ENCODE peak calls at places on chromosomes 3 and 15, in six cellular contexts. One of them, this sample, is unnamed.

GRCh38 chr3:13296662-13297061 is 123.5 kb downstream of the NUP210 start:
- DNase-seq in WTC11: no peak
- DNase-seq in AG09319: no peak
- DNase-seq in CD4-positive, alpha-beta T cell: no peak
- DNase-seq in astrocyte of the spinal cord: no peak
- DNase-seq in foreskin fibroblast: no peak
- DNase-seq in this sample: no peak

GRCh38 chr3:126414406-126414805 is 19.7 kb downstream of the CFAP100 start:
- DNase-seq in WTC11: no peak
- DNase-seq in AG09319: no peak
- DNase-seq in CD4-positive, alpha-beta T cell: no peak
- DNase-seq in astrocyte of the spinal cord: no peak
- DNase-seq in foreskin fibroblast: no peak
- DNase-seq in this sample: peak; percentile 62

GRCh38 chr3:13132281-13132680 is 59.1 kb upstream of the IQSEC1 start:
- DNase-seq in WTC11: no peak
- DNase-seq in AG09319: no peak
- DNase-seq in CD4-positive, alpha-beta T cell: no peak
- DNase-seq in astrocyte of the spinal cord: no peak
- DNase-seq in foreskin fibroblast: no peak
- DNase-seq in this sample: no peak

GRCh38 chr3:121748638-121749275 is 784 bp downstream of the GOLGB1 start:
- DNase-seq in WTC11: no peak
- DNase-seq in AG09319: no peak
- DNase-seq in CD4-positive, alpha-beta T cell: no peak
- DNase-seq in astrocyte of the spinal cord: peak; percentile 34
- DNase-seq in foreskin fibroblast: no peak
- DNase-seq in this sample: no peak

GRCh38 chr15:77001966-77002365 is 7.0 kb downstream of the PSTPIP1 start:
- DNase-seq in WTC11: no peak
- DNase-seq in AG09319: no peak
- DNase-seq in CD4-positive, alpha-beta T cell: no peak
- DNase-seq in astrocyte of the spinal cord: no peak
- DNase-seq in foreskin fibroblast: no peak
- DNase-seq in this sample: no peak

GRCh38 chr15:73914145-73914544 is 12.1 kb upstream of the LOXL1 start:
- DNase-seq in WTC11: no peak
- DNase-seq in AG09319: no peak
- DNase-seq in CD4-positive, alpha-beta T cell: no peak
- DNase-seq in astrocyte of the spinal cord: no peak
- DNase-seq in foreskin fibroblast: no peak
- DNase-seq in this sample: no peak

GRCh38 chr15:85725019-85725418 is 69.7 kb downstream of the KLHL25 start:
- DNase-seq in WTC11: no peak
- DNase-seq in AG09319: no peak
- DNase-seq in CD4-positive, alpha-beta T cell: no peak
- DNase-seq in astrocyte of the spinal cord: peak; percentile 76
- DNase-seq in foreskin fibroblast: peak; percentile 50
- DNase-seq in this sample: no peak

GRCh38 chr3:138005627-138006026 is 4.3 kb upstream of the CLDN18 start:
- DNase-seq in WTC11: no peak
- DNase-seq in AG09319: no peak
- DNase-seq in CD4-positive, alpha-beta T cell: no peak
- DNase-seq in astrocyte of the spinal cord: no peak
- DNase-seq in foreskin fibroblast: no peak
- DNase-seq in this sample: no peak

GRCh38 chr15:69434236-69434635 is 18.4 kb upstream of the RPLP1 start:
- DNase-seq in WTC11: no peak
- DNase-seq in AG09319: no peak
- DNase-seq in CD4-positive, alpha-beta T cell: no peak
- DNase-seq in astrocyte of the spinal cord: no peak
- DNase-seq in foreskin fibroblast: no peak
- DNase-seq in this sample: no peak

GRCh38 chr3:195441476-195441970 is 1.3 kb downstream of the ACAP2 start:
- DNase-seq in WTC11: no peak
- DNase-seq in AG09319: no peak
- DNase-seq in CD4-positive, alpha-beta T cell: no peak
- DNase-seq in astrocyte of the spinal cord: peak; percentile 11
- DNase-seq in foreskin fibroblast: no peak
- DNase-seq in this sample: no peak

GRCh38 chr3:69370945-69371301 is 15.0 kb downstream of the FRMD4B start:
- DNase-seq in WTC11: no peak
- DNase-seq in AG09319: no peak
- DNase-seq in CD4-positive, alpha-beta T cell: no peak
- DNase-seq in astrocyte of the spinal cord: no peak
- DNase-seq in foreskin fibroblast: no peak
- DNase-seq in this sample: no peak

GRCh38 chr3:108946292-108947290 is 7.1 kb downstream of the GUCA1C start:
- DNase-seq in WTC11: no peak
- DNase-seq in AG09319: no peak
- DNase-seq in CD4-positive, alpha-beta T cell: no peak
- DNase-seq in astrocyte of the spinal cord: peak; percentile 56
- DNase-seq in foreskin fibroblast: no peak
- DNase-seq in this sample: no peak

GRCh38 chr3:17489139-17489538 is 253.3 kb downstream of the TBC1D5 start:
- DNase-seq in WTC11: no peak
- DNase-seq in AG09319: no peak
- DNase-seq in CD4-positive, alpha-beta T cell: no peak
- DNase-seq in astrocyte of the spinal cord: peak; percentile 16
- DNase-seq in foreskin fibroblast: peak; percentile 26
- DNase-seq in this sample: no peak

GRCh38 chr15:73969151-73969759 is 22.8 kb downstream of the STOML1 start:
- DNase-seq in WTC11: no peak
- DNase-seq in AG09319: no peak
- DNase-seq in CD4-positive, alpha-beta T cell: no peak
- DNase-seq in astrocyte of the spinal cord: no peak
- DNase-seq in foreskin fibroblast: no peak
- DNase-seq in this sample: no peak

GRCh38 chr3:50627407-50628051 is 10.6 kb downstream of the MAPKAPK3 start:
- DNase-seq in WTC11: peak; percentile 66
- DNase-seq in AG09319: no peak
- DNase-seq in CD4-positive, alpha-beta T cell: no peak
- DNase-seq in astrocyte of the spinal cord: peak; percentile 67
- DNase-seq in foreskin fibroblast: peak; percentile 93
- DNase-seq in this sample: no peak

GRCh38 chr15:70494861-70495571 is 268.3 kb downstream of the UACA start:
- DNase-seq in WTC11: no peak
- DNase-seq in AG09319: peak; percentile 74
- DNase-seq in CD4-positive, alpha-beta T cell: no peak
- DNase-seq in astrocyte of the spinal cord: peak; percentile 89
- DNase-seq in foreskin fibroblast: peak; percentile 85
- DNase-seq in this sample: no peak

GRCh38 chr3:64049136-64049535 is 25.8 kb upstream of the PSMD6 start:
- DNase-seq in WTC11: no peak
- DNase-seq in AG09319: no peak
- DNase-seq in CD4-positive, alpha-beta T cell: no peak
- DNase-seq in astrocyte of the spinal cord: peak; percentile 67
- DNase-seq in foreskin fibroblast: peak; percentile 35
- DNase-seq in this sample: no peak

GRCh38 chr15:70584838-70585706 is 178.3 kb downstream of the UACA start:
- DNase-seq in WTC11: peak; percentile 84
- DNase-seq in AG09319: no peak
- DNase-seq in CD4-positive, alpha-beta T cell: peak; percentile 61
- DNase-seq in astrocyte of the spinal cord: peak; percentile 51
- DNase-seq in foreskin fibroblast: no peak
- DNase-seq in this sample: peak; percentile 83

GRCh38 chr3:38829404-38829803 is 13.4 kb upstream of the SCN10A start:
- DNase-seq in WTC11: no peak
- DNase-seq in AG09319: peak; percentile 42
- DNase-seq in CD4-positive, alpha-beta T cell: no peak
- DNase-seq in astrocyte of the spinal cord: peak; percentile 85
- DNase-seq in foreskin fibroblast: peak; percentile 85
- DNase-seq in this sample: no peak

GRCh38 chr3:47009225-47010049 is 30.0 kb downstream of the NBEAL2 start:
- DNase-seq in WTC11: peak; percentile 83
- DNase-seq in AG09319: peak; percentile 81
- DNase-seq in CD4-positive, alpha-beta T cell: peak; percentile 80
- DNase-seq in astrocyte of the spinal cord: peak; percentile 95
- DNase-seq in foreskin fibroblast: peak; percentile 96
- DNase-seq in this sample: peak; percentile 93
- TF ChIP-seq CTCF in WTC11: no peak
- TF ChIP-seq CTCF in AG09319: no peak
- TF ChIP-seq CTCF in CD4-positive, alpha-beta T cell: no peak
- TF ChIP-seq CTCF in astrocyte of the spinal cord: no peak
- TF ChIP-seq CTCF in foreskin fibroblast: no peak
- TF ChIP-seq CTCF in this sample: peak; percentile 10

GRCh38 chr3:171230857-171231256 is 204.3 kb upstream of the SLC2A2 start:
- DNase-seq in WTC11: no peak
- DNase-seq in AG09319: no peak
- DNase-seq in CD4-positive, alpha-beta T cell: no peak
- DNase-seq in astrocyte of the spinal cord: no peak
- DNase-seq in foreskin fibroblast: no peak
- DNase-seq in this sample: no peak

GRCh38 chr3:171236586-171237120 is 210.1 kb upstream of the SLC2A2 start:
- DNase-seq in WTC11: no peak
- DNase-seq in AG09319: no peak
- DNase-seq in CD4-positive, alpha-beta T cell: no peak
- DNase-seq in astrocyte of the spinal cord: no peak
- DNase-seq in foreskin fibroblast: no peak
- DNase-seq in this sample: no peak

GRCh38 chr3:171229173-171229572 is 202.7 kb upstream of the SLC2A2 start:
- DNase-seq in WTC11: no peak
- DNase-seq in AG09319: no peak
- DNase-seq in CD4-positive, alpha-beta T cell: no peak
- DNase-seq in astrocyte of the spinal cord: no peak
- DNase-seq in foreskin fibroblast: no peak
- DNase-seq in this sample: no peak

GRCh38 chr3:171231361-171231760 is 204.8 kb upstream of the SLC2A2 start:
- DNase-seq in WTC11: no peak
- DNase-seq in AG09319: no peak
- DNase-seq in CD4-positive, alpha-beta T cell: no peak
- DNase-seq in astrocyte of the spinal cord: no peak
- DNase-seq in foreskin fibroblast: no peak
- DNase-seq in this sample: no peak

GRCh38 chr3:171234298-171235020 is 207.9 kb upstream of the SLC2A2 start:
- DNase-seq in WTC11: no peak
- DNase-seq in AG09319: no peak
- DNase-seq in CD4-positive, alpha-beta T cell: no peak
- DNase-seq in astrocyte of the spinal cord: no peak
- DNase-seq in foreskin fibroblast: no peak
- DNase-seq in this sample: no peak
- TF ChIP-seq CTCF in WTC11: no peak
- TF ChIP-seq CTCF in AG09319: no peak
- TF ChIP-seq CTCF in CD4-positive, alpha-beta T cell: no peak
- TF ChIP-seq CTCF in astrocyte of the spinal cord: no peak
- TF ChIP-seq CTCF in foreskin fibroblast: no peak
- TF ChIP-seq CTCF in this sample: no peak

DNA sequence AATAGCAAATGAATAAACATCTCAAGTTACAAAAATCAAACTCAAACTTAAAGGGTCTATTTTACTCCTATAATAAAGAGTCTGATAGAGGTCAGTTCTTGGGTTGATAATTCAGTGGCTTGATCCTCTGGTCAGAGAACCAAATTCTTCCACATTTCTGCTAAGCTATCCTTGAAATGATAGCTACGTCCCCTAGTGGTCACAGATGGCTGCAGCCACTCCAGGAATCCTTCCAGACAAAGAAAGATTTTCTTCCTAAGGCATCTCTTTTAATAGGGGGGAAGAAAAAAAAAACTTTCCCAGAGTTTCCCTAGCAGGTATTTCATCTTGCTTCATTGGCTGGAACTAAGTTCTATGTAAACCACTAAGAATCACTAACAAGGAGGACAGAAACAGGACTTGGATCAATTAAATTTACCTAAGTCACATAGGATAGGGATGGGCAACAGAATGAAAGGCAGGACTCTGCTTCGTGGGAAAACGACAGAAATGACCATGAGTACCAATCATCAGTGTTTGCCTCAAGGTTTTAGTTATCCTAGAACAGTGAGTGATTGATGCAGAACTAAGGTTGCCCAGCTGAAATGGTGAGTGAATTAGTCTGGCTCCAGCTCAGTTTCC is 160.7 kb downstream of the STAC start:
- DNase-seq in WTC11: peak; percentile 58
- DNase-seq in AG09319: no peak
- DNase-seq in CD4-positive, alpha-beta T cell: no peak
- DNase-seq in astrocyte of the spinal cord: peak; percentile 64
- DNase-seq in foreskin fibroblast: peak; percentile 22
- DNase-seq in this sample: no peak
- TF ChIP-seq CTCF in WTC11: peak; percentile 74
- TF ChIP-seq CTCF in AG09319: peak; percentile 89
- TF ChIP-seq CTCF in CD4-positive, alpha-beta T cell: no peak
- TF ChIP-seq CTCF in astrocyte of the spinal cord: peak; percentile 97
- TF ChIP-seq CTCF in foreskin fibroblast: peak; percentile 93
- TF ChIP-seq CTCF in this sample: peak; percentile 87

GRCh38 chr3:79406175-79406574 is 361.6 kb downstream of the ROBO1 start:
- DNase-seq in WTC11: peak; percentile 45
- DNase-seq in AG09319: no peak
- DNase-seq in CD4-positive, alpha-beta T cell: no peak
- DNase-seq in astrocyte of the spinal cord: no peak
- DNase-seq in foreskin fibroblast: no peak
- DNase-seq in this sample: no peak
- TF ChIP-seq CTCF in WTC11: peak; percentile 16
- TF ChIP-seq CTCF in AG09319: peak; percentile 6
- TF ChIP-seq CTCF in CD4-positive, alpha-beta T cell: no peak
- TF ChIP-seq CTCF in astrocyte of the spinal cord: peak; percentile 29
- TF ChIP-seq CTCF in foreskin fibroblast: no peak
- TF ChIP-seq CTCF in this sample: no peak

This sample was measured in type B pancreatic cell.